ENCODE peak calls at places on chromosome 17, in four cellular contexts. One of them, this sample, is unnamed.

GRCh38 chr17:45319239-45319703 is 2.5 kb upstream of the MAP3K14 start:
- DNase-seq in astrocyte: peak
- DNase-seq in HFF-Myc: no peak
- DNase-seq in ACHN: peak
- DNase-seq in this sample: no peak

GRCh38 chr17:64159051-64159590 is 29.2 kb upstream of the ERN1 start:
- DNase-seq in ACHN: no peak
- DNase-seq in HFF-Myc: no peak
- DNase-seq in astrocyte: no peak
- DNase-seq in this sample: no peak

GRCh38 chr17:869567-870530 is 87.7 kb downstream of the MRM3 start:
- DNase-seq in ACHN: peak
- DNase-seq in astrocyte: peak
- DNase-seq in HFF-Myc: no peak
- DNase-seq in this sample: no peak

GRCh38 chr17:1154704-1155103 is 25.1 kb downstream of the ABR start:
- DNase-seq in ACHN: no peak
- DNase-seq in HFF-Myc: no peak
- DNase-seq in astrocyte: no peak
- DNase-seq in this sample: no peak

GRCh38 chr17:73585583-73585982 is 58.7 kb downstream of the SDK2 start:
- DNase-seq in ACHN: no peak
- DNase-seq in astrocyte: no peak
- DNase-seq in HFF-Myc: no peak
- DNase-seq in this sample: no peak

GRCh38 chr17:3792481-3792880 is 8.5 kb downstream of the ITGAE start:
- DNase-seq in astrocyte: no peak
- DNase-seq in HFF-Myc: no peak
- DNase-seq in ACHN: no peak
- DNase-seq in this sample: no peak

GRCh38 chr17:40952675-40953074 is 14.1 kb downstream of the KRT39 start:
- DNase-seq in astrocyte: peak
- DNase-seq in HFF-Myc: peak
- DNase-seq in ACHN: no peak
- DNase-seq in this sample: peak

GRCh38 chr17:51666971-51667721 is 406.8 kb downstream of the UTP18 start:
- DNase-seq in ACHN: no peak
- DNase-seq in astrocyte: no peak
- DNase-seq in HFF-Myc: no peak
- DNase-seq in this sample: no peak

GRCh38 chr17:38704645-38705522 is at the start of gene MLLT6:
- DNase-seq in HFF-Myc: no peak
- DNase-seq in ACHN: peak
- DNase-seq in astrocyte: peak
- DNase-seq in this sample: peak

GRCh38 chr17:42422412-42422957 is 571 bp downstream of the CAVIN1 start:
- DNase-seq in ACHN: peak
- DNase-seq in astrocyte: no peak
- DNase-seq in HFF-Myc: no peak
- DNase-seq in this sample: no peak

GRCh38 chr17:81342700-81343070 is 47.6 kb upstream of the SLC38A10 start:
- DNase-seq in astrocyte: no peak
- DNase-seq in ACHN: no peak
- DNase-seq in HFF-Myc: no peak
- DNase-seq in this sample: no peak

GRCh38 chr17:46719889-46720288 is 98.6 kb downstream of the WNT3 start:
- DNase-seq in astrocyte: no peak
- DNase-seq in HFF-Myc: no peak
- DNase-seq in ACHN: no peak
- DNase-seq in this sample: no peak

GRCh38 chr17:29567362-29568330 is 809 bp upstream of the ABHD15 start:
- DNase-seq in ACHN: peak
- DNase-seq in HFF-Myc: no peak
- DNase-seq in astrocyte: no peak
- DNase-seq in this sample: no peak

GRCh38 chr17:69609495-69610315 is 195.2 kb downstream of the MAP2K6 start:
- DNase-seq in ACHN: peak
- DNase-seq in astrocyte: no peak
- DNase-seq in HFF-Myc: no peak
- DNase-seq in this sample: no peak

GRCh38 chr17:39863918-39864746 is at the start of gene IKZF3:
- DNase-seq in HFF-Myc: no peak
- DNase-seq in astrocyte: no peak
- DNase-seq in ACHN: peak
- DNase-seq in this sample: no peak

GRCh38 chr17:79545251-79546005 is 65.4 kb downstream of the RBFOX3 start:
- DNase-seq in HFF-Myc: no peak
- DNase-seq in astrocyte: no peak
- DNase-seq in ACHN: no peak
- DNase-seq in this sample: no peak

GRCh38 chr17:33967608-33968349 is 287.3 kb upstream of the CCL2 start:
- DNase-seq in ACHN: no peak
- DNase-seq in HFF-Myc: no peak
- DNase-seq in astrocyte: no peak
- DNase-seq in this sample: no peak

GRCh38 chr17:21394265-21394664 is 18.1 kb downstream of the KCNJ12 start:
- DNase-seq in ACHN: no peak
- DNase-seq in astrocyte: no peak
- DNase-seq in HFF-Myc: no peak
- DNase-seq in this sample: no peak

GRCh38 chr17:36550491-36551417 is 6.0 kb downstream of the GGNBP2 start:
- DNase-seq in ACHN: no peak
- DNase-seq in astrocyte: no peak
- DNase-seq in HFF-Myc: no peak
- DNase-seq in this sample: no peak

GRCh38 chr17:49928826-49929475 is 40.0 kb upstream of the DLX4 start:
- DNase-seq in HFF-Myc: peak
- DNase-seq in ACHN: peak
- DNase-seq in astrocyte: peak
- DNase-seq in this sample: no peak

GRCh38 chr17:7475764-7476422 is 3.5 kb downstream of the ZBTB4 start:
- DNase-seq in astrocyte: no peak
- DNase-seq in HFF-Myc: no peak
- DNase-seq in ACHN: no peak
- DNase-seq in this sample: no peak

GRCh38 chr17:17824119-17824779 is 12.5 kb downstream of the SREBF1 start:
- DNase-seq in HFF-Myc: no peak
- DNase-seq in ACHN: no peak
- DNase-seq in astrocyte: no peak
- DNase-seq in this sample: no peak

GRCh38 chr17:45722161-45722560 is 62.0 kb upstream of the CRHR1 start:
- DNase-seq in ACHN: peak
- DNase-seq in HFF-Myc: no peak
- DNase-seq in astrocyte: no peak
- DNase-seq in this sample: no peak

GRCh38 chr17:1034652-1035210 is 37.8 kb downstream of the TIMM22 start:
- DNase-seq in HFF-Myc: no peak
- DNase-seq in ACHN: no peak
- DNase-seq in astrocyte: no peak
- DNase-seq in this sample: no peak